ENCODE peak calls at places on chromosomes 4 and X, in eight cellular contexts. W, G, E, L, Q, P, J and F are unnamed samples.

GRCh38 chr4:6574747-6575502 is at the start of gene MAN2B2:
- DNase-seq in Q (peak), L (no peak), G (peak), P (peak), J (peak), W (peak), E (peak), F (peak)

GRCh38 chrX:152813211-152813610 is 17.3 kb downstream of the CETN2 start:
- DNase-seq in E (no peak), J (no peak), Q (no peak), L (no peak), P (no peak), G (no peak), W (peak), F (no peak)

GRCh38 chr4:67234296-67234695 is 311.0 kb downstream of the CENPC start:
- DNase-seq in Q (no peak), E (no peak), J (peak), W (peak), G (peak), P (no peak), L (no peak), F (no peak)

GRCh38 chrX:132165651-132166050 is 37.8 kb upstream of the FRMD7 start:
- DNase-seq in W (peak), E (no peak), P (no peak), L (no peak), G (peak), Q (no peak), J (no peak), F (no peak)

GRCh38 chr4:27018910-27019309 is 158.3 kb downstream of the STIM2 start:
- DNase-seq in L (no peak), J (no peak), W (no peak), Q (no peak), G (no peak), E (no peak), P (no peak), F (no peak)

GRCh38 chr4:92529510-92529909 is 225.7 kb downstream of the GRID2 start:
- DNase-seq in E (no peak), J (no peak), G (no peak), W (no peak), Q (no peak), P (no peak), L (no peak), F (no peak)

GRCh38 chrX:109709129-109709631 is 23.9 kb downstream of the ACSL4 start:
- DNase-seq in J (peak), Q (no peak), P (peak), W (peak), E (no peak), L (no peak), G (peak), F (no peak)

GRCh38 chr4:25821899-25822298 is 40.9 kb downstream of the SEL1L3 start:
- DNase-seq in J (no peak), Q (no peak), L (no peak), E (no peak), P (no peak), G (no peak), W (no peak), F (no peak)

GRCh38 chr4:15938182-15938581 is 358 bp downstream of the FGFBP1 start:
- DNase-seq in E (no peak), Q (no peak), P (no peak), L (no peak), G (peak), W (no peak), J (no peak), F (no peak)

GRCh38 chr4:38815879-38816782 is 11.5 kb upstream of the TLR1 start:
- DNase-seq in G (no peak), P (peak), E (no peak), J (no peak), W (no peak), L (no peak), Q (no peak), F (peak)

GRCh38 chr4:4217123-4217522 is 9.6 kb downstream of the OTOP1 start:
- DNase-seq in J (no peak), P (no peak), L (no peak), G (no peak), W (peak), E (no peak), Q (no peak), F (no peak)

GRCh38 chr4:127229866-127230608 is 402.7 kb upstream of the INTU start:
- DNase-seq in G (no peak), E (no peak), L (no peak), J (no peak), W (no peak), P (no peak), Q (no peak), F (no peak)

GRCh38 chrX:122943918-122944317 is 240.2 kb upstream of the GRIA3 start:
- DNase-seq in J (peak), W (peak), Q (no peak), G (peak), E (peak), L (no peak), P (no peak), F (no peak)

GRCh38 chr4:3733195-3733594 is 33.0 kb upstream of the ADRA2C start:
- DNase-seq in W (no peak), J (no peak), G (no peak), P (no peak), L (no peak), E (no peak), Q (no peak), F (no peak)

GRCh38 chrX:118325453-118325852 is 20.5 kb upstream of the WDR44 start:
- DNase-seq in E (no peak), W (no peak), G (no peak), L (no peak), Q (no peak), J (peak), P (peak), F (no peak)

GRCh38 chrX:1836683-1837082 is 221.8 kb downstream of the ASMT start:
- DNase-seq in L (no peak), J (no peak), P (no peak), G (no peak), E (no peak), W (no peak), Q (no peak), F (no peak)

GRCh38 chr4:14977836-14978235 is 24.4 kb upstream of the CPEB2 start:
- DNase-seq in G (peak), E (no peak), W (no peak), J (no peak), P (no peak), Q (no peak), L (no peak), F (no peak)

GRCh38 chr4:183241322-183241640 is 78.8 kb downstream of the CLDN22 start:
- DNase-seq in P (no peak), E (no peak), G (peak), W (peak), J (peak), L (no peak), Q (no peak), F (no peak)